ENCODE peak calls at places on chromosomes 4 and X, in seven cellular contexts. S is adrenal gland, P is thyroid gland, V is IMR-90, G is heart left ventricle, Z is gastrocnemius medialis, T is suprapubic skin. U is an unnamed sample.

GRCh38 chr4:154640999-154641398 is 28.5 kb upstream of the FGG start:
- DNase-seq in Z (no peak), T (no peak), P (no peak), G (no peak), S (no peak), V (no peak), U (no peak)

GRCh38 chr4:176150283-176150682 is 45.1 kb downstream of the SPATA4 start:
- DNase-seq in V (peak), S (no peak), G (no peak), Z (no peak), T (no peak), P (no peak), U (no peak)

GRCh38 chr4:40887690-40888089 is 137.9 kb downstream of the NSUN7 start:
- DNase-seq in T (no peak), S (peak), G (no peak), Z (no peak), V (peak), P (no peak), U (no peak)

GRCh38 chrX:38061335-38061734 is 55.0 kb downstream of the SYTL5 start:
- DNase-seq in Z (no peak), V (peak), T (no peak), P (no peak), G (no peak), S (peak), U (no peak)

GRCh38 chrX:40845331-40845911 is 110.1 kb upstream of the MED14 start:
- DNase-seq in V (peak), Z (no peak), S (peak), T (no peak), G (peak), P (peak), U (no peak)

GRCh38 chr4:145557720-145558119 is 61.5 kb upstream of the MMAA start:
- DNase-seq in T (no peak), P (peak), S (peak), G (peak), V (peak), Z (no peak), U (peak)

GRCh38 chrX:9913041-9913440 is 54.1 kb upstream of the CLDN34 start:
- DNase-seq in P (no peak), Z (no peak), S (no peak), T (peak), G (no peak), V (peak), U (no peak)

GRCh38 chr4:112085156-112086035 is 59.9 kb upstream of the FAM241A start:
- DNase-seq in Z (no peak), G (no peak), P (no peak), T (no peak), V (peak), S (no peak), U (no peak)

GRCh38 chr4:41670530-41670929 is 78.0 kb downstream of the PHOX2B start:
- DNase-seq in T (no peak), V (no peak), G (peak), S (no peak), Z (no peak), P (peak), U (peak)

GRCh38 chr4:53974561-53974960 is 89.8 kb downstream of the CHIC2 start:
- DNase-seq in P (no peak), G (no peak), Z (no peak), V (no peak), T (no peak), S (no peak), U (no peak)

GRCh38 chrX:112664928-112665327 is 14.8 kb downstream of the LHFPL1 start:
- DNase-seq in G (no peak), S (no peak), V (no peak), P (no peak), Z (no peak), T (no peak), U (no peak)
- TF ChIP-seq POLR2A in G (no peak), S (no peak), V (no peak), P (no peak), Z (no peak), T (no peak), U (no peak)

GRCh38 chr4:143355540-143356217 is 19.0 kb downstream of the GAB1 start:
- DNase-seq in V (peak), G (no peak), T (no peak), S (no peak), Z (no peak), P (no peak), U (no peak)
- H3K4me3 ChIP-seq in V (no peak), G (no peak), T (no peak), S (no peak), Z (no peak), P (no peak), U (no peak)

GRCh38 chrX:53918697-53919096 is 125.6 kb downstream of the PHF8 start:
- DNase-seq in S (peak), G (no peak), T (no peak), Z (no peak), V (no peak), P (no peak), U (no peak)
- H3K27ac ChIP-seq in S (no peak), G (no peak), T (no peak), Z (no peak), V (no peak), P (no peak), U (no peak)

GRCh38 chr4:73104695-73105094 is 35.2 kb upstream of the COX18 start:
- DNase-seq in S (no peak), V (no peak), Z (no peak), P (no peak), G (no peak), T (no peak), U (no peak)

GRCh38 chr4:73109493-73109892 is 40.0 kb upstream of the COX18 start:
- DNase-seq in Z (no peak), T (no peak), G (no peak), V (no peak), P (no peak), S (no peak), U (no peak)

GRCh38 chr4:73098713-73099112 is 29.2 kb upstream of the COX18 start:
- DNase-seq in Z (no peak), P (no peak), T (no peak), V (no peak), S (no peak), G (no peak), U (no peak)

GRCh38 chr4:73099143-73099542 is 29.6 kb upstream of the COX18 start:
- DNase-seq in P (no peak), G (no peak), S (no peak), T (no peak), V (no peak), Z (no peak), U (no peak)

GRCh38 chr4:73103799-73104503 is 34.4 kb upstream of the COX18 start:
- DNase-seq in V (peak), T (no peak), Z (no peak), G (no peak), P (no peak), S (no peak), U (no peak)
- TF ChIP-seq POLR2A in V (no peak), T (no peak), Z (no peak), G (no peak), P (no peak), S (no peak), U (peak)

DNA sequence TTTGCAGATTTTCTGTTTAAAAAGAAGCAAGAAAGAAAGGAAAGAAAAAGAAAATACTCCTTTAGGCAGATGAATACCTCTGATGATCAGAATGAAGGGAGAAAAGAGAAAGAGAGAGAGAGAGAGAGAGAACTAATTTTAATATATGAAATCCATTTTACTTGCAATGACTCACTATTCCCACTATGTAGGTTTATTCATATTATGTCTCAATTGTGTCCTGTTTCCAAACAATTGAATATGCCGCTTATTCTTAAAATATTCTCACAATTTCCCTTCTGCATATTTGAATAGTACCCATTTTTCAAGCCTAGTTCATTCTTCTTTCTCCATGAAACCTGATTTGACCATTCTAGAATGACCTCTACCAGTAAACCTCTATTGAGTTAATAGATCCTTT is 11.7 kb downstream of the MEPE start:
- DNase-seq in T (no peak), S (no peak), G (no peak), P (no peak), V (no peak), Z (no peak), U (no peak)
- H3K4me3 ChIP-seq in T (no peak), S (no peak), G (no peak), P (no peak), V (no peak), Z (no peak), U (no peak)

U was measured in right lobe of liver.